ENCODE peak calls at places on chromosomes 13 and 19, in seven cellular contexts. R is GM23338, X is SK-N-SH, O is GM23248, L is hepatocyte, Y is OCI-LY7, H is PC-3. P is an unnamed sample. For H4K20me1, the result is how much of the 10 kb centered on the place peaks cover.

GRCh38 chr13:98571955-98572662 is 4.8 kb downstream of the STK24 start:
- DNase-seq in R (no peak), X (peak), O (peak), L (peak), Y (peak), H (peak), P (peak)

GRCh38 chr19:38551450-38551813 is 66.3 kb downstream of the MAP4K1 start:
- DNase-seq in R (no peak), X (no peak), O (peak), L (no peak), Y (no peak), H (no peak), P (no peak)

GRCh38 chr13:24097064-24097463 is 63.5 kb upstream of the SPATA13 start:
- DNase-seq in R (no peak), X (no peak), O (peak), L (no peak), Y (no peak), H (peak), P (no peak)

GRCh38 chr19:6264077-6264445 is 15.7 kb downstream of the MLLT1 start:
- DNase-seq in R (no peak), X (no peak), O (no peak), L (no peak), Y (no peak), H (no peak), P (no peak)

GRCh38 chr19:14366529-14366928 is 14.7 kb upstream of the ADGRE5 start:
- DNase-seq in R (peak), X (peak), O (peak), L (peak), Y (peak), H (peak), P (peak)

GRCh38 chr13:47521895-47522487 is 479.1 kb downstream of the SUCLA2 start:
- DNase-seq in R (no peak), X (no peak), O (no peak), L (no peak), Y (no peak), H (no peak), P (no peak)

GRCh38 chr13:47241446-47241845 is 344.6 kb upstream of the HTR2A start:
- DNase-seq in R (peak), X (no peak), O (no peak), L (no peak), Y (no peak), H (no peak), P (no peak)

GRCh38 chr19:39423258-39424086 is 11.0 kb downstream of the PLEKHG2 start:
- DNase-seq in R (no peak), X (no peak), O (no peak), L (no peak), Y (no peak), H (no peak), P (no peak)

GRCh38 chr19:22831211-22831610 is 880 bp upstream of the ZNF723 start:
- DNase-seq in R (no peak), X (no peak), O (no peak), L (no peak), Y (no peak), H (no peak), P (no peak)

GRCh38 chr13:77737583-77738200 is 40.2 kb downstream of the SLAIN1 start:
- DNase-seq in R (no peak), X (no peak), O (no peak), L (peak), Y (no peak), H (no peak), P (no peak)

GRCh38 chr13:40394304-40394983 is 272.0 kb downstream of the FOXO1 start:
- DNase-seq in R (no peak), X (no peak), O (peak), L (no peak), Y (no peak), H (peak), P (no peak)

GRCh38 chr13:87147076-87147475 is 524.1 kb upstream of the SLITRK5 start:
- DNase-seq in R (no peak), X (no peak), O (peak), L (no peak), Y (no peak), H (peak), P (no peak)

GRCh38 chr19:12723643-12724426 is at the start of gene TNPO2:
- DNase-seq in R (peak), X (peak), O (peak), L (peak), Y (peak), H (peak), P (peak)

GRCh38 chr13:74205313-74205690 is 71.1 kb upstream of the KLF12 start:
- DNase-seq in R (no peak), X (no peak), O (no peak), L (no peak), Y (no peak), H (no peak), P (no peak)

GRCh38 chr19:3576696-3577443 is 4.1 kb downstream of the HMG20B start:
- DNase-seq in R (peak), X (peak), O (peak), L (peak), Y (no peak), H (no peak), P (no peak)

GRCh38 chr19:21532904-21533303 is 27.5 kb downstream of the ZNF429 start:
- DNase-seq in R (no peak), X (no peak), O (no peak), L (no peak), Y (no peak), H (no peak), P (no peak)

GRCh38 chr19:41299755-41300089 is 10.2 kb upstream of the CCDC97 start:
- DNase-seq in R (no peak), X (no peak), O (peak), L (peak), Y (no peak), H (no peak), P (no peak)

GRCh38 chr13:40060318-40061007 is 405.0 kb downstream of the COG6 start:
- DNase-seq in R (no peak), X (no peak), O (peak), L (no peak), Y (peak), H (peak), P (no peak)

GRCh38 chr19:2330632-2331284 is 2.3 kb downstream of the SPPL2B start:
- DNase-seq in R (no peak), X (no peak), O (no peak), L (peak), Y (no peak), H (no peak), P (no peak)

GRCh38 chr19:959935-960502 is 24.1 kb upstream of the WDR18 start:
- DNase-seq in R (peak), X (no peak), O (no peak), L (peak), Y (no peak), H (no peak), P (no peak)

GRCh38 chr19:11261902-11262839 is at the start of gene DOCK6:
- DNase-seq in R (peak), X (peak), O (peak), L (peak), Y (peak), H (peak), P (no peak)

GRCh38 chr13:61727714-61728275 is 312.1 kb upstream of the PCDH20 start:
- DNase-seq in R (no peak), X (no peak), O (no peak), L (no peak), Y (no peak), H (peak), P (no peak)

GRCh38 chr19:43544077-43544476 is 11.1 kb downstream of the ZNF575 start:
- DNase-seq in R (no peak), X (no peak), O (no peak), L (no peak), Y (no peak), H (no peak), P (no peak)

GRCh38 chr13:41418027-41418426 is 39.3 kb upstream of the RGCC start:
- DNase-seq in R (no peak), X (no peak), O (no peak), L (no peak), Y (no peak), H (no peak), P (no peak)

GRCh38 chr13:106391271-106391670 is 144.2 kb downstream of the EFNB2 start:
- DNase-seq in R (no peak), X (no peak), O (no peak), L (no peak), Y (no peak), H (peak), P (no peak)

GRCh38 chr13:47933688-47934011 is 67.4 kb downstream of the SUCLA2 start:
- DNase-seq in R (no peak), X (no peak), O (no peak), L (no peak), Y (no peak), H (peak), P (no peak)

GRCh38 chr13:28239374-28239773 is 101.0 kb downstream of the PAN3 start:
- DNase-seq in R (no peak), X (no peak), O (peak), L (no peak), Y (no peak), H (no peak), P (no peak)

GRCh38 chr13:40682449-40683240 is 16.2 kb upstream of the FOXO1 start:
- DNase-seq in R (peak), X (no peak), O (peak), L (peak), Y (peak), H (peak), P (peak)

GRCh38 chr19:46890423-46891170 is 29.8 kb downstream of the ARHGAP35 start:
- DNase-seq in R (no peak), X (no peak), O (peak), L (peak), Y (no peak), H (peak), P (no peak)

GRCh38 chr13:98293570-98294142 is 116.6 kb upstream of the RNF113B start:
- DNase-seq in R (no peak), X (no peak), O (peak), L (no peak), Y (no peak), H (peak), P (no peak)

GRCh38 chr13:108830916-108831315 is 201.5 kb downstream of the MYO16 start:
- DNase-seq in R (no peak), X (no peak), O (no peak), L (no peak), Y (no peak), H (peak), P (no peak)

GRCh38 chr19:31963741-31964140 is 381.7 kb upstream of the ZNF507 start:
- DNase-seq in R (no peak), X (no peak), O (no peak), L (no peak), Y (no peak), H (no peak), P (no peak)

GRCh38 chr13:105341758-105342157 is 1193.7 kb downstream of the EFNB2 start:
- DNase-seq in R (no peak), X (peak), O (no peak), L (no peak), Y (no peak), H (no peak), P (no peak)

GRCh38 chr13:67042556-67042955 is 187.6 kb downstream of the PCDH9 start:
- DNase-seq in R (no peak), X (no peak), O (no peak), L (no peak), Y (no peak), H (no peak), P (no peak)

GRCh38 chr13:97809576-97809975 is 143.9 kb upstream of the IPO5 start:
- DNase-seq in R (no peak), X (no peak), O (peak), L (no peak), Y (no peak), H (peak), P (no peak)

GRCh38 chr13:20902438-20903163 is at the start of gene XPO4:
- DNase-seq in R (peak), X (peak), O (peak), L (peak), Y (peak), H (peak), P (peak)

GRCh38 chr19:14550201-14550754 is 20.9 kb downstream of the TECR start:
- DNase-seq in R (no peak), X (no peak), O (no peak), L (peak), Y (no peak), H (peak), P (no peak)

GRCh38 chr19:11587973-11588631 is 9.2 kb upstream of the ZNF627 start:
- DNase-seq in R (no peak), X (no peak), O (no peak), L (no peak), Y (no peak), H (no peak), P (no peak)

GRCh38 chr13:113898391-113898790 is 34.5 kb upstream of the GAS6 start:
- DNase-seq in R (no peak), X (no peak), O (no peak), L (no peak), Y (no peak), H (no peak), P (no peak)
- H3K4me2 ChIP-seq in R (no peak), X (no peak), O (no peak), L (no peak), Y (no peak), H (no peak), P (no peak)

DNA sequence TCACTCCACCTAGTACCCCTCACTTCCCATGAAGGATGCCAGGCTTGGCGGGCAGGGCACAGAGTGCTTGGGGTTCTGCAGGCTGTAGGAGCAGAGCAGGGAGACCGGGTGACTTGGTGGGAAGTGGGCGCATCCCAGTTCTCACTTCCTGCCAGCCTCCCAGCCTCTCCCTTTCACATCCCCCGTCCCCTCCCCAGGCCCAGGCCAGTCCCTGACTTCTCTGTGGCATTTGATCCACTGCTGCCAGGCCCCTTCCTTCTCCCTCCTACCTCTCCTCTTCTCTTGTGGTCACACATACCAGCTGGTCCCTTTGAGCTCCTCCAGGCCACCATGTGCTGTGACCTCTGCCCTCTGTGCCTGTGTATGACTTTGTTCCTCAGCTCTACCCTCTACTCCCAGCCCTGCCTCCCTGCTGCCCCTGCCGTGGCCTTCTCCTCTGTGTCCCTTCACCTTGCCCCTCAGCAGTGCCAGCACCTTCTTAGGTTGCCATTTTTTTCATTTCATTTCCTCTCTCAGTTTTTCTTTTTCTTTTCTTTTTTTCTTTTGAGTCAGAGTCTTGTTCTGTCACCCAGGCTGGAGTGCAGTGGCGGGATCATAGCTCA is 19.5 kb downstream of the MYO1F start:
- DNase-seq in R (no peak), X (no peak), O (no peak), L (no peak), Y (no peak), H (no peak), P (no peak)
- TF ChIP-seq EZH2phosphoT487 in R (no peak), X (no peak), O (no peak), L (no peak), Y (no peak), H (no peak), P (no peak)

GRCh38 chr13:29589967-29590366 is 5.5 kb downstream of the SLC7A1 start:
- DNase-seq in R (peak), X (no peak), O (no peak), L (no peak), Y (no peak), H (no peak), P (no peak)

GRCh38 chr13:29589234-29589633 is 6.3 kb downstream of the SLC7A1 start:
- DNase-seq in R (no peak), X (no peak), O (peak), L (no peak), Y (no peak), H (no peak), P (no peak)

GRCh38 chr13:29583073-29583785 is 12.3 kb downstream of the SLC7A1 start:
- DNase-seq in R (no peak), X (no peak), O (peak), L (no peak), Y (no peak), H (peak), P (no peak)

GRCh38 chr13:29591310-29591709 is 4.2 kb downstream of the SLC7A1 start:
- DNase-seq in R (no peak), X (no peak), O (peak), L (no peak), Y (no peak), H (no peak), P (no peak)

GRCh38 chr13:29587645-29588044 is 7.8 kb downstream of the SLC7A1 start:
- DNase-seq in R (no peak), X (no peak), O (peak), L (no peak), Y (no peak), H (no peak), P (no peak)
- H4K20me1 ChIP-seq in R (half or more), X (half or more), O (under half), L (under half), Y (half or more), H (half or more), P (under half)

DNA sequence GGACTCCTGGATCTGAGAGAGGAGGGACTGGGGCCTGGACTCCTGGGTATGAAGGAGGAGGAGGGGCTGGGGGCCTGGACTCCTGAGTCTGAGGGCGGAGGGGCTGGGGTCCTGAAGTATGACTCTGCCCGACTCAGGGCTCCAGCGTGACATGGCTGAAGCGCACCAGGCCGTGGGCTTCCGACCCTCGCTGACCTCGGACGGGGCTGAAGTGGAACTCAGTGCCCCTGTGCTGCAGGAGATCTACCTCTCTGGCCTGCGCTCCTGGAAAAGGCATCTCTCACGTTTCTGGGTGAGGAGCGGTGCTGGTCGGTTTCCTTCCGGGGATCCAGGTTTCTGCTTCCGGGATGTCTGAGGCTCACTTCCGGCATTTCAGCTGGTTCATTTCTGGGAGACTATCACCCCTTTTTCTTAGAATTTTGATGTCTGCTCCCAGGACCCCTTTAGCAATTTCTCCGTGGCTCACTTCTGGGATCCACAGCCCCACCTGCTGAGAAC is 1.2 kb downstream of the CPT1C start:
- DNase-seq in R (no peak), X (peak), O (no peak), L (no peak), Y (no peak), H (no peak), P (no peak)
- H3K4me2 ChIP-seq in R (peak), X (peak), O (no peak), L (peak), Y (no peak), H (no peak), P (no peak)

P was measured in MM.1S.